ENCODE peak calls at places on chromosomes 6 and 20, in four cellular contexts. V, U, J and S are unnamed samples.

GRCh38 chr20:31695849-31696804 is 26.5 kb downstream of the BCL2L1 start:
- DNase-seq in V (peak; percentile 96), U (peak; percentile 86), J (no peak), S (no peak)

GRCh38 chr6:132133734-132134490 is 182.7 kb upstream of the CCN2 start:
- DNase-seq in V (peak; percentile 47), U (no peak), J (no peak), S (no peak)

GRCh38 chr6:127776320-127776719 is 124.5 kb downstream of the THEMIS start:
- DNase-seq in V (no peak), U (no peak), J (no peak), S (no peak)

GRCh38 chr6:53647437-53648094 is 18.0 kb downstream of the KLHL31 start:
- DNase-seq in V (peak; percentile 13), U (no peak), J (no peak), S (no peak)

GRCh38 chr6:111486921-111487320 is 3.9 kb upstream of the REV3L start:
- DNase-seq in V (no peak), U (no peak), J (no peak), S (no peak)

GRCh38 chr6:151148111-151148510 is 91.7 kb upstream of the AKAP12 start:
- DNase-seq in V (peak; percentile 55), U (no peak), J (no peak), S (no peak)

GRCh38 chr6:164531745-164532144 is 777.7 kb downstream of the C6orf118 start:
- DNase-seq in V (no peak), U (no peak), J (no peak), S (no peak)

GRCh38 chr20:31494131-31494530 is 19.0 kb downstream of the REM1 start:
- DNase-seq in V (peak; percentile 41), U (no peak), J (no peak), S (no peak)

GRCh38 chr20:37480915-37481314 is 40.1 kb upstream of the NNAT start:
- DNase-seq in V (no peak), U (no peak), J (no peak), S (no peak)

GRCh38 chr6:64750910-64751309 is 956.1 kb downstream of the EYS start:
- DNase-seq in V (no peak), U (no peak), J (no peak), S (no peak)

GRCh38 chr20:34370062-34370461 is 7.0 kb downstream of the ITCH start:
- DNase-seq in V (no peak), U (peak; percentile 16), J (no peak), S (no peak)

GRCh38 chr20:13054011-13054410 is 45.2 kb downstream of the SPTLC3 start:
- DNase-seq in V (no peak), U (no peak), J (no peak), S (no peak)

GRCh38 chr6:125253881-125254280 is 47.9 kb downstream of the HDDC2 start:
- DNase-seq in V (no peak), U (no peak), J (no peak), S (no peak)

GRCh38 chr20:45962031-45962755 is 9.8 kb downstream of the ZNF335 start:
- DNase-seq in V (no peak), U (no peak), J (no peak), S (no peak)

GRCh38 chr6:148272084-148272483 is 70.6 kb upstream of the SASH1 start:
- DNase-seq in V (peak; percentile 97), U (no peak), J (no peak), S (peak; percentile 96)

GRCh38 chr6:119479860-119480655 is 130.5 kb upstream of the MAN1A1 start:
- DNase-seq in V (peak; percentile 65), U (no peak), J (no peak), S (no peak)

GRCh38 chr6:34045698-34046097 is 100.2 kb downstream of the GRM4 start:
- DNase-seq in V (no peak), U (no peak), J (no peak), S (no peak)

GRCh38 chr6:70363741-70364493 is 49.4 kb upstream of the FAM135A start:
- DNase-seq in V (no peak), U (no peak), J (no peak), S (no peak)

GRCh38 chr20:38158701-38159325 is 6.3 kb downstream of the TGM2 start:
- DNase-seq in V (no peak), U (no peak), J (no peak), S (no peak)

GRCh38 chr20:17825949-17826843 is 126.4 kb downstream of the BANF2 start:
- DNase-seq in V (peak; percentile 34), U (no peak), J (no peak), S (no peak)

GRCh38 chr6:11096109-11096508 is 2.5 kb downstream of the SMIM13 start:
- DNase-seq in V (peak; percentile 81), U (no peak), J (no peak), S (no peak)

GRCh38 chr6:89359561-89359960 is 7.0 kb upstream of the UBE2J1 start:
- DNase-seq in V (no peak), U (no peak), J (no peak), S (no peak)

GRCh38 chr6:56334937-56335336 is 87.6 kb upstream of the COL21A1 start:
- DNase-seq in V (peak; percentile 91), U (no peak), J (no peak), S (no peak)

GRCh38 chr6:149336529-149336928 is 19.0 kb downstream of the TAB2 start:
- DNase-seq in V (no peak), U (no peak), J (no peak), S (peak; percentile 22)

GRCh38 chr6:161660666-161661571 is 387.1 kb upstream of the AGPAT4 start:
- DNase-seq in V (no peak), U (no peak), J (no peak), S (no peak)

GRCh38 chr6:37056112-37056403 is 50.6 kb downstream of the FGD2 start:
- DNase-seq in V (no peak), U (no peak), J (no peak), S (no peak)

GRCh38 chr20:15111654-15112053 is 774.2 kb upstream of the FLRT3 start:
- DNase-seq in V (no peak), U (no peak), J (no peak), S (no peak)

GRCh38 chr20:57622579-57623381 is 2.6 kb upstream of the ZBP1 start:
- DNase-seq in V (peak; percentile 45), U (peak; percentile 59), J (peak; percentile 68), S (peak; percentile 49)

GRCh38 chr6:76702187-76702586 is 629.7 kb upstream of the IMPG1 start:
- DNase-seq in V (no peak), U (no peak), J (no peak), S (no peak)

GRCh38 chr20:58840816-58841538 is 9.7 kb downstream of the GNAS-AS1 start:
- DNase-seq in V (no peak), U (no peak), J (no peak), S (no peak)

GRCh38 chr20:38633577-38634093 is 32.0 kb downstream of the ARHGAP40 start:
- DNase-seq in V (peak; percentile 67), U (no peak), J (peak; percentile 53), S (peak; percentile 22)

GRCh38 chr20:62503414-62504178 is 27.8 kb upstream of the GATA5 start:
- DNase-seq in V (no peak), U (no peak), J (no peak), S (no peak)
- H3K4me3 ChIP-seq in V (no peak overlapping the region), U (no peak overlapping the region), J (no peak overlapping the region), S (no peak overlapping the region)

DNA sequence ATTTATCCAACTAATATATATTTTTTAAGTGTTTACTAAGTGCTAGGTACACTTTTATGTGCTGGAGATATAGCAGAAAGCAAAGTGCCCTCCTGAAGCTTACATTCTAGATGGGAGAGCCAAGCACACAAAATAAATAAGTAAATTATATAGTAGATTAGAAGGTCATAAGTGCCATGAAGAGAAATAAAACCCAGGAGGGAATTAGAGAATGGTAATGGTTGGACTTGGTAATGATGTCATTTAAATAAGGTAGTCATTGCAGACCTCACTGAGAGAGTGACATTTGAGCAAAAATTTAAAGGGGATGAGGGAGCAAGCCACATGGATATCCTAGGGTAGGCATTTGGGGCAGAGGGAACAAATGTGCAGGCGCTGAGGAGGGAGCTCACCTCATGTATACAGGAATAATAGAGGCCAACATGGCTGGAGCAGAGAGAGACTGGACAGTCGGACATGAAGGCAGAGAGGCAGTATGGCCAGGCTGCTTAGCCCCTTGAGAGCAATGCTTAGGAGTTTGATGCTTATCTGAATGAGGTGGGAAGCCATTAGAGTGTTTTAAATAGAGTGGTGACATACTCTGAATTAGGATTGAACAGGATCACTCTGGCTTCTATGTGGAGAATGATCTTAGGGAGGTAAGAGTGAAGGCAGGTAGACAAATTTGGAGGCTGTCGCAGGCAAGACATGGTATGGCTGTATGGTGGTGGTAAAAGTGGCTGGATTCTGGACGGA is 14.1 kb downstream of the DSE start:
- DNase-seq in V (no peak), U (no peak), J (no peak), S (no peak)
- TF ChIP-seq CTCF in V (no peak), U (no peak), J (no peak), S (no peak)

DNA sequence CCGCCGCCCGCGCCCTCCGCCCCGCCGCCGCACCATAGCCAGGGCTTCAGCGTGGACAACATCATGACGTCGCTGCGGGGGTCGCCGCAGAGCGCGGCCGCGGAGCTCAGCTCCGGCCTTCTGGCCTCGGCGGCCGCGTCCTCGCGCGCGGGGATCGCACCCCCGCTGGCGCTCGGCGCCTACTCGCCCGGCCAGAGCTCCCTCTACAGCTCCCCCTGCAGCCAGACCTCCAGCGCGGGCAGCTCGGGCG is 1.5 kb downstream of the FOXC1 start:
- DNase-seq in V (peak; percentile 75), U (no peak), J (no peak), S (no peak)
- H3K4me3 ChIP-seq in V (peak overlapping the region; percentile 78), U (peak overlapping the region; percentile 97), J (peak overlapping the region; percentile 68), S (peak overlapping the region; percentile 72)

GRCh38 chr20:5990946-5991345 is 40.5 kb downstream of the MCM8 start:
- DNase-seq in V (no peak), U (no peak), J (no peak), S (no peak)

GRCh38 chr20:5991623-5992441 is 41.4 kb downstream of the MCM8 start:
- DNase-seq in V (peak; percentile 47), U (no peak), J (no peak), S (no peak)

GRCh38 chr20:6000851-6001250 is 50.4 kb downstream of the MCM8 start:
- DNase-seq in V (no peak), U (no peak), J (no peak), S (no peak)

GRCh38 chr20:5999783-6000182 is 49.3 kb downstream of the MCM8 start:
- DNase-seq in V (no peak), U (no peak), J (no peak), S (no peak)

GRCh38 chr20:5996765-5997164 is 46.3 kb downstream of the MCM8 start:
- DNase-seq in V (no peak), U (no peak), J (no peak), S (no peak)
- TF ChIP-seq CTCF in V (no peak), U (no peak), J (no peak), S (no peak)

GRCh38 chr6:75267461-75267860 is 17.1 kb downstream of the TMEM30A start:
- DNase-seq in V (no peak), U (no peak), J (no peak), S (no peak)
- H3K4me3 ChIP-seq in V (no peak overlapping the region), U (no peak overlapping the region), J (no peak overlapping the region), S (no peak overlapping the region)

GRCh38 chr6:40999498-41000070 is 39.4 kb downstream of the UNC5CL start:
- DNase-seq in V (peak; percentile 32), U (no peak), J (peak; percentile 69), S (peak; percentile 30)
- TF ChIP-seq CTCF in V (peak; percentile 43), U (no peak), J (no peak), S (peak; percentile 57)

GRCh38 chr6:135852775-135853174 is 1.3 kb downstream of the PDE7B start:
- DNase-seq in V (no peak), U (no peak), J (no peak), S (no peak)
- H3K4me3 ChIP-seq in V (peak overlapping the region; percentile 11), U (peak overlapping the region; percentile 61), J (peak overlapping the region; percentile 37), S (no peak overlapping the region)